ENCODE peak calls at places on chromosomes 3 and 15, in ten cellular contexts. Q is A549, X is Caco-2, M is astrocyte, L is thoracic aorta, T is heart right ventricle, V is ovary, B is RWPE2, E is cardiac muscle cell, C is tibial nerve. F is an unnamed sample. For H3K4me1, the result is how much of the 10 kb centered on the place peaks cover.

GRCh38 chr15:41557673-41558399 is 1.2 kb upstream of the TYRO3 start:
- DNase-seq in T (peak), E (peak), Q (peak), V (peak), X (peak), B (no peak), M (peak), L (no peak), C (peak), F (no peak)

GRCh38 chr3:127456471-127457093 is 134.0 kb downstream of the TPRA1 start:
- DNase-seq in C (no peak), L (no peak), T (no peak), B (peak), X (peak), V (peak), M (peak), Q (no peak), E (no peak), F (no peak)

GRCh38 chr3:46825450-46825849 is 37.8 kb downstream of the MYL3 start:
- DNase-seq in X (no peak), B (no peak), L (no peak), V (no peak), E (no peak), M (no peak), Q (no peak), C (no peak), T (no peak), F (no peak)

GRCh38 chr3:136904746-136905145 is 42.7 kb downstream of the NCK1 start:
- DNase-seq in Q (no peak), X (no peak), L (no peak), B (no peak), T (no peak), V (no peak), M (no peak), C (no peak), E (no peak), F (no peak)

GRCh38 chr3:10327592-10327991 is 6.7 kb upstream of the SEC13 start:
- DNase-seq in M (no peak), C (no peak), V (no peak), X (no peak), B (no peak), L (no peak), E (no peak), T (no peak), Q (no peak), F (no peak)

GRCh38 chr3:70242297-70242868 is 70.1 kb downstream of the MDFIC2 start:
- DNase-seq in V (no peak), Q (no peak), L (no peak), T (no peak), C (no peak), M (no peak), X (no peak), E (no peak), B (no peak), F (no peak)

GRCh38 chr3:55514962-55515361 is 27.9 kb upstream of the WNT5A start:
- DNase-seq in X (no peak), M (no peak), C (no peak), Q (no peak), L (no peak), E (no peak), B (no peak), V (no peak), T (no peak), F (no peak)

GRCh38 chr3:24101676-24102168 is 156.6 kb downstream of the NR1D2 start:
- DNase-seq in Q (no peak), M (peak), C (no peak), L (no peak), V (no peak), X (no peak), T (no peak), E (no peak), B (no peak), F (no peak)

GRCh38 chr3:38689774-38690173 is 40.3 kb upstream of the SCN5A start:
- DNase-seq in L (no peak), E (no peak), T (no peak), X (no peak), M (no peak), V (no peak), C (no peak), B (no peak), Q (no peak), F (no peak)

GRCh38 chr15:51114437-51115119 is 19.9 kb upstream of the TNFAIP8L3 start:
- DNase-seq in C (no peak), B (no peak), T (no peak), L (no peak), X (no peak), V (no peak), M (peak), Q (no peak), E (no peak), F (no peak)

GRCh38 chr3:152554980-152555379 is 280.0 kb upstream of the P2RY1 start:
- DNase-seq in M (peak), X (no peak), L (no peak), B (no peak), C (peak), Q (no peak), E (no peak), V (no peak), T (no peak), F (no peak)

GRCh38 chr3:10566451-10566850 is 61.1 kb upstream of the ATP2B2 start:
- DNase-seq in E (no peak), V (no peak), M (no peak), L (no peak), Q (no peak), C (no peak), T (no peak), X (no peak), B (no peak), F (no peak)

GRCh38 chr3:42809202-42809601 is at the start of gene ACKR2:
- DNase-seq in X (no peak), C (no peak), E (no peak), M (no peak), L (no peak), T (no peak), B (no peak), V (no peak), Q (no peak), F (no peak)

GRCh38 chr3:100518983-100519382 is 26.6 kb downstream of the TMEM45A start:
- DNase-seq in T (no peak), M (peak), B (no peak), V (no peak), L (no peak), E (no peak), Q (no peak), C (no peak), X (no peak), F (no peak)

GRCh38 chr3:153216928-153217327 is 54.9 kb downstream of the RAP2B start:
- DNase-seq in X (no peak), C (no peak), L (no peak), V (no peak), E (no peak), B (no peak), M (no peak), Q (no peak), T (no peak), F (no peak)

DNA sequence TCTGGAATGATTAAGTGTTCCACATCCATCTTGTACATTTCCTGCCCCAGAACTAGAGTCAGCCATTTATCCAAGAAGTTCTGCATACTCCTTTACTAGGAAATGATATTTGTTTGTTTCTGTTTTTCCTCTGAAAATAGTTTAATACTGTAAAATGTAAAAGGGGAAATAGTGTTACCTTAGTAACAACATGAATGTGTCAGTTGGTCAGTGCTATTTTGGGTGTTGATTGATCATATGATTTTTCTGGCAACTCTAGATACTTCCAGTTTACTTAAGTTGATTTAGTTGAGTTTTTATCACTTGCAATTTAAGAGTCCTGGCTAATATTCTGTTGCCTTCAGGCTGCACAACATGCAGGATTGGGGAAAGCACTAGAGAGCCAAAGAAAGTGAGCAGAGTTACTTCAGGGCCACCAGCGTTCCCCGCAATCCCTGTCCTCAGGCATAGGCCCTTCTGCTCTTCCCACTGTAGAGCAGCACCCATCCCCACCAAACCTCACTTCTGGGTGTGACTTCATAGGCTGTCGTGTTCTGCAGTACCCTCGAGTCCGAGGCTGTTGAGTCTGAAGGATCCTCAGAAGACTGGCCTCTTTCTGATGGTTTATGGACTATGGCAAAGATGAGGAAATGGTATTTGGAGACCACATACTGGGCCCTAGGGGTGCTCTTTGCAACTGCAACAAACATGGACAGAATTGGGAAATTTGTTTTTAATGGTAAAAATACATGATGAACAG is 69.0 kb downstream of the CHD2 start:
- DNase-seq in Q (no peak), B (no peak), X (no peak), C (no peak), E (no peak), L (no peak), M (no peak), V (no peak), T (no peak), F (no peak)
- TF ChIP-seq CTCF in Q (no peak), B (no peak), X (no peak), C (no peak), E (no peak), L (no peak), M (no peak), V (no peak), T (peak), F (no peak)

DNA sequence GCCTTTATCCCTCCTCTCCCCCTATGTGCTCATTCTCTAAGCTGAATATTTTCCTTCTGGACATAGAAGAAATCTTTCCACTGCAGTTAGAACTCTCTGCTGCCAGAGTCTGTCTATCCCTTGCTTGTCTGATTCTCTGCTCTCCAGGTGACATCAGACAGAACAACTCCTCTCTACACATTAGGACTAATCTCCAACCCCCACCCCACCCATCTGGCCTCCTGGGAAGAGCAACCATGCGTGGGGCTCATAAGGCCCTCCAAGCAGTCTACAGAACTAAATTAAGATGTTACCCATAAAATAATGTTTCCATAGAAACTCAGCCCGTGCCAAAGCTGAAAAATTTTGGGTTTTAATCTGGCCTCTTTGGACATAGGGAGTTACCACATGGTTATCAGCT is 199.2 kb downstream of the CLSTN2 start:
- DNase-seq in L (no peak), V (no peak), Q (no peak), X (no peak), M (no peak), B (no peak), E (no peak), C (no peak), T (no peak), F (no peak)
- H3K4me1 ChIP-seq in L (under half), V (under half), Q (under half), X (under half), M (under half), B (under half), E (under half), C (under half), T (under half), F (under half)

GRCh38 chr15:85318048-85318731 is 62.2 kb upstream of the AKAP13 start:
- DNase-seq in E (no peak), V (no peak), M (peak), Q (peak), T (no peak), C (no peak), L (no peak), B (no peak), X (peak), F (no peak)
- TF ChIP-seq CTCF in E (no peak), V (no peak), M (peak), Q (no peak), T (no peak), C (no peak), L (no peak), B (peak), X (peak), F (no peak)

DNA sequence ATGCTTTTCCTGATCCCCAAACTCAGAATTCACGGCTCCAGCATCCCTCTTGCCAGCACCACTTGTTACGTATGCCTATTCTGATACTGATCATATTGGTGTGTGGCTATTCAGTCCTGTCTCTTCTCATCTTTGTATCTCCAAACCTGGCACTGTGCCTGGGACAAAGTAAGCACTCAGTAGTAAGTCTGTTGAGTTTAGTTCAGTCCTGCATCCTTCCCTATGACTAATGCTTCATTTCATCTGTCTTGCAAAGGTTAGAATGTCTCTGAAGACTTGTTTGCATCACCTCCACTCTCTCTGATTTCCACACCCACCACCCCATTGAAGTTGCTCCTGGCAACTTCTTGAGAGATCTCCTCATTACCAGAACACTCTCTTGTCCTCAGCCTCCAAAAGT is 80.3 kb downstream of the HMG20A start:
- DNase-seq in L (no peak), T (no peak), V (no peak), C (no peak), B (no peak), X (no peak), Q (no peak), M (peak), E (no peak), F (no peak)
- H3K4me1 ChIP-seq in L (under half), T (half or more), V (under half), C (under half), B (under half), X (under half), Q (under half), M (under half), E (under half), F (under half)

F was measured in esophagus squamous epithelium.